ENCODE peak calls at places on chromosomes 6 and 20, in ten cellular contexts. C is T-helper 2 cell, S is coronary artery, A is COR-L47, G is iPS-NIHi11, R is left lung, Q is LoVo, M is cerebellar cortex, E is NCI-H2171 treated with DMSO at 0.1 percent for 48 hours, U is AG09309. W is an unnamed sample.

GRCh38 chr6:75402296-75402695 is 91.3 kb downstream of the FILIP1 start:
- DNase-seq in U (no peak), G (peak), M (no peak), E (no peak), S (peak), Q (no peak), R (no peak), C (no peak), A (no peak), W (no peak)

GRCh38 chr20:50380697-50381040 is 129.5 kb upstream of the PTPN1 start:
- DNase-seq in U (no peak), Q (no peak), E (peak), R (no peak), M (no peak), A (no peak), G (peak), S (no peak), C (no peak), W (peak)

GRCh38 chr6:149852881-149853280 is 11.3 kb downstream of the LRP11 start:
- DNase-seq in Q (no peak), M (no peak), S (no peak), G (no peak), C (no peak), R (no peak), A (no peak), E (no peak), U (no peak), W (no peak)

GRCh38 chr6:52801188-52801841 is 2.3 kb downstream of the GSTA1 start:
- DNase-seq in U (no peak), C (no peak), S (no peak), A (no peak), Q (no peak), E (no peak), M (no peak), R (no peak), G (no peak), W (no peak)

GRCh38 chr20:24495266-24495665 is 25.8 kb downstream of the SYNDIG1 start:
- DNase-seq in S (no peak), E (no peak), A (no peak), R (no peak), U (no peak), G (no peak), M (no peak), C (no peak), Q (no peak), W (no peak)

GRCh38 chr20:37385659-37386504 is 39.9 kb downstream of the SRC start:
- DNase-seq in Q (no peak), S (peak), M (no peak), R (no peak), G (no peak), A (no peak), E (no peak), U (no peak), C (no peak), W (no peak)

GRCh38 chr20:12012241-12013222 is 94.8 kb downstream of the BTBD3 start:
- DNase-seq in S (no peak), E (peak), R (no peak), M (peak), Q (peak), A (peak), C (no peak), U (no peak), G (peak), W (peak)

GRCh38 chr20:46572181-46572580 is 21.7 kb upstream of the OCSTAMP start:
- DNase-seq in E (no peak), U (no peak), A (peak), R (no peak), M (peak), S (no peak), G (no peak), C (no peak), Q (no peak), W (no peak)

GRCh38 chr20:52268184-52268583 is 76.6 kb upstream of the ZFP64 start:
- DNase-seq in A (no peak), R (no peak), G (no peak), E (no peak), M (no peak), Q (no peak), S (no peak), C (no peak), U (no peak), W (no peak)

GRCh38 chr6:40042232-40042631 is 108.0 kb upstream of the MOCS1 start:
- DNase-seq in C (no peak), S (peak), Q (no peak), A (no peak), U (no peak), E (no peak), G (no peak), M (no peak), R (no peak), W (no peak)

GRCh38 chr6:156883497-156884252 is 106.5 kb downstream of the ARID1B start:
- DNase-seq in A (no peak), C (no peak), E (no peak), Q (no peak), M (no peak), R (no peak), G (no peak), U (no peak), S (no peak), W (no peak)

GRCh38 chr6:113995632-113996031 is 24.7 kb upstream of the HDAC2 start:
- DNase-seq in S (no peak), A (no peak), E (peak), M (no peak), C (no peak), Q (peak), G (peak), R (no peak), U (peak), W (no peak)

GRCh38 chr20:36575066-36575743 is 1.8 kb downstream of the TGIF2 start:
- DNase-seq in C (no peak), S (no peak), A (peak), R (no peak), E (peak), Q (peak), G (peak), U (no peak), M (no peak), W (no peak)

GRCh38 chr6:139161817-139162284 is 27.0 kb downstream of the HECA start:
- DNase-seq in A (no peak), E (no peak), S (no peak), G (no peak), Q (no peak), C (peak), U (no peak), M (no peak), R (no peak), W (no peak)

GRCh38 chr6:153117986-153118886 is 12.8 kb downstream of the RGS17 start:
- DNase-seq in C (no peak), U (peak), E (no peak), R (no peak), S (no peak), A (no peak), Q (peak), M (no peak), G (no peak), W (peak)

GRCh38 chr6:151025076-151025475 is 159.6 kb downstream of the MTHFD1L start:
- DNase-seq in A (no peak), G (no peak), M (no peak), Q (no peak), C (no peak), U (no peak), E (no peak), S (no peak), R (no peak), W (no peak)

GRCh38 chr6:49504666-49505065 is 4.9 kb downstream of the GLYATL3 start:
- DNase-seq in R (no peak), E (no peak), C (no peak), S (no peak), U (no peak), Q (no peak), A (no peak), M (no peak), G (no peak), W (no peak)

GRCh38 chr20:1827974-1828785 is 67.0 kb upstream of the SIRPA start:
- DNase-seq in A (no peak), C (no peak), S (no peak), M (no peak), Q (peak), U (no peak), G (no peak), R (no peak), E (no peak), W (peak)

GRCh38 chr20:44746367-44747165 is 901 bp downstream of the KCNK15 start:
- DNase-seq in C (no peak), Q (no peak), S (no peak), A (peak), E (peak), R (no peak), U (no peak), M (no peak), G (peak), W (no peak)

GRCh38 chr20:19451591-19452295 is 239.3 kb downstream of the SLC24A3 start:
- DNase-seq in G (no peak), A (no peak), C (no peak), E (no peak), M (no peak), R (no peak), U (peak), S (no peak), Q (no peak), W (no peak)